ENCODE peak calls at places on chromosomes 16 and 17, in nine cellular contexts. I is PC-3, D is GM23248, G is HCT116, K is neural progenitor cell, A is SK-N-SH, S is MM.1S, V is OCI-LY7, F is hepatocyte. U is an unnamed sample. For H3K4me1, the result is how much of the 10 kb centered on the place peaks cover.

GRCh38 chr17:72797142-72797541 is 295.3 kb downstream of the SLC39A11 start:
- DNase-seq in I (no peak), D (no peak), G (no peak), K (no peak), A (no peak), S (no peak), V (no peak), F (no peak), U (no peak)

GRCh38 chr16:15970743-15971434 is 21.5 kb downstream of the ABCC1 start:
- DNase-seq in I (no peak), D (no peak), G (no peak), K (no peak), A (no peak), S (no peak), V (no peak), F (no peak), U (peak)

GRCh38 chr17:6574689-6575595 is 18.6 kb upstream of the PITPNM3 start:
- DNase-seq in I (no peak), D (peak), G (no peak), K (peak), A (no peak), S (no peak), V (no peak), F (no peak), U (no peak)

GRCh38 chr16:3904875-3905274 is 24.4 kb upstream of the CREBBP start:
- DNase-seq in I (no peak), D (no peak), G (no peak), K (no peak), A (no peak), S (no peak), V (no peak), F (no peak), U (no peak)

GRCh38 chr16:72282338-72282737 is 110.4 kb upstream of the PMFBP1 start:
- DNase-seq in I (no peak), D (no peak), G (no peak), K (no peak), A (no peak), S (no peak), V (no peak), F (no peak), U (no peak)

GRCh38 chr16:19804538-19805323 is 79.9 kb downstream of the GPRC5B start:
- DNase-seq in I (peak), D (no peak), G (no peak), K (peak), A (no peak), S (no peak), V (peak), F (no peak), U (peak)

GRCh38 chr17:34665803-34666763 is 86.7 kb downstream of the TMEM132E start:
- DNase-seq in I (no peak), D (no peak), G (no peak), K (peak), A (peak), S (no peak), V (no peak), F (no peak), U (peak)

GRCh38 chr16:82801361-82801760 is 174.6 kb downstream of the CDH13 start:
- DNase-seq in I (no peak), D (peak), G (no peak), K (no peak), A (no peak), S (no peak), V (no peak), F (no peak), U (no peak)

GRCh38 chr17:37490022-37490587 is 414 bp downstream of the DUSP14 start:
- DNase-seq in I (peak), D (peak), G (no peak), K (peak), A (peak), S (peak), V (peak), F (peak), U (peak)

GRCh38 chr17:80611831-80612230 is 67.2 kb downstream of the RPTOR start:
- DNase-seq in I (no peak), D (no peak), G (no peak), K (no peak), A (no peak), S (no peak), V (no peak), F (no peak), U (no peak)

GRCh38 chr17:42675984-42676423 is 790 bp downstream of the PLEKHH3 start:
- DNase-seq in I (peak), D (peak), G (no peak), K (no peak), A (peak), S (peak), V (peak), F (peak), U (peak)

GRCh38 chr16:381788-382717 is at the start of gene PGAP6:
- DNase-seq in I (peak), D (peak), G (no peak), K (peak), A (peak), S (peak), V (peak), F (peak), U (peak)

GRCh38 chr16:86571197-86571915 is 4.7 kb downstream of the FOXC2 start:
- DNase-seq in I (no peak), D (no peak), G (no peak), K (no peak), A (no peak), S (no peak), V (no peak), F (no peak), U (no peak)

GRCh38 chr16:424033-424622 is 1.3 kb upstream of the RAB11FIP3 start:
- DNase-seq in I (peak), D (peak), G (no peak), K (peak), A (no peak), S (no peak), V (no peak), F (peak), U (no peak)

GRCh38 chr17:79632432-79632735 is 21.5 kb upstream of the RBFOX3 start:
- DNase-seq in I (no peak), D (no peak), G (no peak), K (no peak), A (no peak), S (no peak), V (no peak), F (no peak), U (no peak)

GRCh38 chr16:88315543-88316105 is 67.1 kb upstream of the ZNF469 start:
- DNase-seq in I (peak), D (peak), G (peak), K (no peak), A (no peak), S (no peak), V (no peak), F (peak), U (no peak)

GRCh38 chr17:28705728-28706334 is 5.9 kb downstream of the PROCA1 start:
- DNase-seq in I (no peak), D (no peak), G (no peak), K (no peak), A (no peak), S (no peak), V (no peak), F (no peak), U (no peak)

GRCh38 chr17:6104956-6105355 is 34.8 kb downstream of the WSCD1 start:
- DNase-seq in I (peak), D (no peak), G (no peak), K (no peak), A (no peak), S (no peak), V (no peak), F (no peak), U (no peak)

GRCh38 chr17:35287286-35287811 is 44.5 kb downstream of the SLFN5 start:
- DNase-seq in I (no peak), D (no peak), G (no peak), K (no peak), A (no peak), S (no peak), V (no peak), F (no peak), U (no peak)

GRCh38 chr16:29926675-29927522 is 873 bp upstream of the KCTD13 start:
- DNase-seq in I (peak), D (peak), G (no peak), K (no peak), A (peak), S (no peak), V (no peak), F (peak), U (peak)

GRCh38 chr16:48054881-48055601 is 100.8 kb downstream of the ABCC12 start:
- DNase-seq in I (peak), D (peak), G (peak), K (peak), A (peak), S (peak), V (peak), F (peak), U (peak)

GRCh38 chr16:57667526-57668258 is 414 bp upstream of the ADGRG3 start:
- DNase-seq in I (no peak), D (no peak), G (no peak), K (no peak), A (peak), S (no peak), V (no peak), F (no peak), U (peak)

GRCh38 chr17:47948706-47949196 is 7.4 kb downstream of the PNPO start:
- DNase-seq in I (peak), D (peak), G (no peak), K (no peak), A (no peak), S (no peak), V (no peak), F (peak), U (no peak)

GRCh38 chr17:79215631-79216030 is 141.0 kb downstream of the ENGASE start:
- DNase-seq in I (no peak), D (no peak), G (no peak), K (no peak), A (no peak), S (no peak), V (no peak), F (no peak), U (no peak)

GRCh38 chr16:19885456-19886060 is 910 bp upstream of the GPRC5B start:
- DNase-seq in I (no peak), D (no peak), G (no peak), K (no peak), A (no peak), S (no peak), V (no peak), F (no peak), U (peak)

GRCh38 chr16:51540259-51540658 is 389.2 kb upstream of the SALL1 start:
- DNase-seq in I (no peak), D (peak), G (no peak), K (no peak), A (no peak), S (no peak), V (no peak), F (no peak), U (no peak)

GRCh38 chr17:1473170-1473569 is 17.1 kb upstream of the CRK start:
- DNase-seq in I (no peak), D (no peak), G (no peak), K (no peak), A (no peak), S (no peak), V (peak), F (no peak), U (peak)

GRCh38 chr17:56230660-56231059 is 77.4 kb downstream of the ANKFN1 start:
- DNase-seq in I (no peak), D (peak), G (no peak), K (no peak), A (no peak), S (no peak), V (no peak), F (peak), U (no peak)

GRCh38 chr17:40961586-40961985 is 5.2 kb downstream of the KRT39 start:
- DNase-seq in I (no peak), D (no peak), G (no peak), K (no peak), A (no peak), S (no peak), V (no peak), F (no peak), U (no peak)

GRCh38 chr17:67671492-67671891 is 46.2 kb upstream of the NOL11 start:
- DNase-seq in I (no peak), D (no peak), G (no peak), K (no peak), A (peak), S (no peak), V (no peak), F (no peak), U (no peak)

GRCh38 chr16:898761-899677 is 71.8 kb downstream of the LMF1 start:
- DNase-seq in I (no peak), D (no peak), G (no peak), K (no peak), A (peak), S (no peak), V (no peak), F (no peak), U (no peak)

GRCh38 chr17:40993856-40994255 is at the start of gene KRTAP3-3:
- DNase-seq in I (no peak), D (no peak), G (no peak), K (no peak), A (no peak), S (no peak), V (no peak), F (no peak), U (no peak)

GRCh38 chr16:49454426-49455180 is 81.0 kb downstream of the C16orf78 start:
- DNase-seq in I (no peak), D (no peak), G (no peak), K (no peak), A (no peak), S (no peak), V (no peak), F (no peak), U (no peak)

GRCh38 chr17:50184057-50184456 is 17.4 kb downstream of the COL1A1 start:
- DNase-seq in I (no peak), D (peak), G (no peak), K (peak), A (peak), S (no peak), V (no peak), F (no peak), U (peak)
- H3K4me1 ChIP-seq in I (under half), D (under half), G (under half), K (under half), A (under half), S (under half), V (under half), F (under half), U (under half)

GRCh38 chr16:11190585-11191565 is 65.1 kb downstream of the SOCS1 start:
- DNase-seq in I (peak), D (peak), G (no peak), K (no peak), A (no peak), S (no peak), V (no peak), F (no peak), U (no peak)
- TF ChIP-seq EZH2phosphoT487 in I (no peak), D (no peak), G (no peak), K (no peak), A (no peak), S (no peak), V (no peak), F (no peak), U (no peak)

GRCh38 chr16:81500833-81501521 is 56.4 kb downstream of the CMIP start:
- DNase-seq in I (peak), D (no peak), G (no peak), K (no peak), A (no peak), S (no peak), V (no peak), F (no peak), U (no peak)
- H3K4me1 ChIP-seq in I (under half), D (under half), G (under half), K (under half), A (under half), S (under half), V (under half), F (under half), U (under half)

GRCh38 chr17:10072556-10072955 is 125.8 kb downstream of the GAS7 start:
- DNase-seq in I (no peak), D (no peak), G (no peak), K (no peak), A (no peak), S (no peak), V (no peak), F (no peak), U (no peak)
- TF ChIP-seq EZH2phosphoT487 in I (no peak), D (no peak), G (no peak), K (no peak), A (no peak), S (no peak), V (no peak), F (no peak), U (no peak)

GRCh38 chr17:65043802-65044201 is 12.7 kb downstream of the GNA13 start:
- DNase-seq in I (no peak), D (no peak), G (no peak), K (no peak), A (no peak), S (no peak), V (no peak), F (no peak), U (no peak)
- H3K4me1 ChIP-seq in I (under half), D (under half), G (under half), K (under half), A (under half), S (under half), V (half or more), F (under half), U (under half)

DNA sequence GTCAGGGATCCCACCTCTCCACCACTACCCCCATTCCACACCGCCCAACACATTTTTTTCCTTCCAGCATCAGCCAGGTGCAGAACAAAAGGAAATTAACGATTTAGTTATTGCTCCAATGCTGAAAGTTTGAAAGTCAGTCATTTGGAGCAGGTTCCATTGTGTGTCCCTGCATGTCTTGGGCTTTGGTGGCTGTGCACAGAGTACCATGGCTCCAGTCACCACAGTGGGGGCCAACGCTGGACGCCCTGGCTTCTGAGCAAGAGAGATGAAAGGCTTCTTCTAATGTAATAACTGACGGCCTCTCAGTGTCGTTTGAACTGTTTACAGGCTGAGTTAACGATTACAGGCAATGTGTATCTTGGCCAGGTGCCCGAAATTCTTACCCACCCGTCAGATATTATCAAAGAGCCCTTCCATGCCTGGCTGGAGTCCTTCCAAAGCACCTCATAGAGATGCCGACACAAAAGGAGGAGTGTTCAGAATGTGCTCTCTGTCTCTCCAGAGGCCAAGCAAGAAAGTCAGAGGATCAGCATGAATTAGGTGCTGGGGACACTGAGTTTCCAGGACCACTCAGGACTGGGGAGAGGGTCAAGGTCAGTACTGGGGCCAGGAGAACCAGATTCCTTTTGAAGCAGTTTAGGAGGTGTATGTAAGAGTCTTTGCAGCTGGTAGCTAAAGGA is 25.9 kb downstream of the RNF43 start:
- DNase-seq in I (peak), D (no peak), G (peak), K (no peak), A (peak), S (no peak), V (no peak), F (peak), U (no peak)
- TF ChIP-seq EZH2phosphoT487 in I (no peak), D (no peak), G (no peak), K (no peak), A (no peak), S (no peak), V (no peak), F (no peak), U (no peak)

DNA sequence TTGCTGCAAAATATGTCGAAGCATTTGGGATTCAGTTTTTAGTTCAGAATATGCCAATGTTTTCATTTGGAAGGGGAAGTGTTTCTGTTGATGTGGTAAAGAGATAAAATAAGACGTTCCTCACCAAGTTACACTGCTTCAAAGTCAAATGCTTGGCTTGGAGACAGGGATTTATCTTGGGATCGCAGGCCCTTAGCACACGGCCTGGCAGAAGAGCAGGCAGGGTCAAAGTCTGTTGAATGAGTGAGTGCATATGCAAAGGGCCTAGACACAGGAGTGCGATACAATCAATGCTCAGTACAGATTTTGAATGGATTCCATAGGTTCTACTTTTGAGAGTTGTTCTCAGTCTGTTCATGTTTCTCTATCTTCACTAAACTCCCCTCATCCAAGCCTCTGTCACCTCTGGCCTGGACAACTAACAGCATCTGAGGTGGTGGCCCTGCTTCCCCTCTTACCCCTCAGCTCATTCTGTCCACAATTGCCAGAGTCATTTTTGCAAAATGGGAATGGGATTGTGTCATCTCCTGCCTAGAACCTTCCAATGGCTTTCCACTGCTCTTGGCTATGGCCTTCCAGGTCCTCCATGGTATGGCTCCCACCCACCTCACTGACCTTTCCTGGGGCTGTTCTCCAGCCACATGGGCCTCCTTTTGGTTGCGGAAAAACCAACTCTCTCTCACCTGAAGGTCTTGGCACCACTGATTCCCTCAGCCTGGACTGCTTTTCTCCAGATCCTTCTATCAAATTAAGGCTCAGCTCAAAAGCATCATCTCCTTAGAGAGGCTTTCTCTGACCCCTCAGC is 3.2 kb downstream of the DEXI start:
- DNase-seq in I (no peak), D (no peak), G (no peak), K (no peak), A (no peak), S (no peak), V (no peak), F (no peak), U (no peak)
- H3K4me1 ChIP-seq in I (under half), D (under half), G (under half), K (under half), A (half or more), S (under half), V (half or more), F (under half), U (under half)

GRCh38 chr17:44118427-44119050 is 4.9 kb downstream of the HDAC5 start:
- DNase-seq in I (no peak), D (no peak), G (no peak), K (peak), A (no peak), S (no peak), V (no peak), F (no peak), U (peak)

GRCh38 chr17:44113382-44113781 is 10.1 kb downstream of the HDAC5 start:
- DNase-seq in I (no peak), D (no peak), G (no peak), K (no peak), A (no peak), S (no peak), V (no peak), F (no peak), U (no peak)

GRCh38 chr17:44117351-44117750 is 6.1 kb downstream of the HDAC5 start:
- DNase-seq in I (no peak), D (no peak), G (no peak), K (no peak), A (no peak), S (no peak), V (no peak), F (no peak), U (peak)

GRCh38 chr17:44113868-44114840 is 9.3 kb downstream of the HDAC5 start:
- DNase-seq in I (no peak), D (no peak), G (no peak), K (no peak), A (no peak), S (no peak), V (no peak), F (no peak), U (no peak)

DNA sequence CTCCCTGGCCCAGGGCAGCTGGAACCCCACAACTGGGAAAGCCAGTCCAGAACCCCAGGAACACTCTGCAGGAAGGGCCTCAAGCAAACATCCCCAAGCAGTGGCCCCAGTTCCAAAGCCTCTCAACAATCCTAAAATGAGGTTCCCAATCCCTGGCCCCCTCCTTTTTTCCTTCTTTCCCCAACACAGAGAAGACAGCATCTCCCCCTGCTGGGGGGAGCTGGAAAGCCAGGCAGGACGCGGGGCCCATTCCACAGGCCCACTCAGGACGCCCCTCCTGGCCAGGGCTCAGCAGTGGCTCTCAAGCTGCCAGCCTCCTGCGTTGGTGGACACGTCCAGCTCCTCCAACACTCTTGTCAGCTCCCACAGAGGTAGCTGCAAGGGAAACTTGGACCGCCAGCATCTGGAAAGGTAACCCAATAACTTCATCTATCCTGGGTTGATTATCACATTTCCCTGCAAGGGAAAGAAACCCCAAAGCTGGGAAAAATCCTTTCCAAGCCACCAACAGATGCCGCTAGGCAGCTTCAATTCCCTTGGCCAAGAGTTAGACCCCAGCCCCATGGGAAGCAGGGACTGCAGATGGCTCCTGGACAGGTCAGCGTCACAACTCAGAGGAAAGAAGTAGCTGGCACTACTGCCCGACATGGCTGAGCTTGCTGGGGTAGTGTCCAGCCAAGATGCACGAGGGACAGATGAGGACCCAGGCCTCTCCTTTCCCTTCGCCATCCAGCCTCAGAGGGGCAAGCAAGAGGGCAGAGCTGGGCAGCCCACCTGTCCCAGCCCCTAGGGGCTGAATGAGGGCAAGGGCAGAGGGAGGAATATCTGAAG is 7.6 kb downstream of the HDAC5 start:
- DNase-seq in I (peak), D (peak), G (no peak), K (peak), A (peak), S (peak), V (no peak), F (peak), U (peak)
- TF ChIP-seq EZH2phosphoT487 in I (no peak), D (no peak), G (no peak), K (no peak), A (no peak), S (no peak), V (no peak), F (no peak), U (no peak)

U was measured in GM23338.